ENCODE peak calls at places on chromosomes 5 and 9, in eight cellular contexts. U, W, F, K, G, B, R and X are unnamed samples.

GRCh38 chr5:5521029-5521428 is 98.6 kb downstream of the ICE1 start:
- DNase-seq in B (no peak), G (no peak), U (no peak), F (no peak), R (no peak), W (no peak), K (no peak), X (no peak)

GRCh38 chr5:143036146-143036927 is 266.2 kb downstream of the ARHGAP26 start:
- DNase-seq in B (no peak), U (no peak), K (no peak), W (no peak), F (no peak), G (no peak), R (no peak), X (no peak)

GRCh38 chr5:107263387-107264003 is 407.2 kb downstream of the EFNA5 start:
- DNase-seq in F (no peak), R (no peak), B (no peak), G (no peak), W (no peak), K (no peak), U (no peak), X (no peak)

GRCh38 chr5:75509956-75510355 is 1.5 kb downstream of the CERT1 start:
- DNase-seq in U (peak; percentile 43), B (no peak), W (peak; percentile 70), F (no peak), G (no peak), K (no peak), R (no peak), X (peak; percentile 9)

GRCh38 chr5:32489791-32490581 is 45.4 kb upstream of the ZFR start:
- DNase-seq in B (peak; percentile 76), W (peak; percentile 89), K (peak; percentile 67), F (peak; percentile 59), U (peak; percentile 91), G (peak; percentile 87), R (peak; percentile 67), X (peak; percentile 71)

GRCh38 chr9:33287087-33287490 is 3.2 kb upstream of the NFX1 start:
- DNase-seq in F (peak; percentile 29), R (peak; percentile 29), B (no peak), K (no peak), U (peak; percentile 81), G (no peak), W (peak; percentile 79), X (peak; percentile 81)

GRCh38 chr9:78428640-78429039 is 131.7 kb downstream of the PSAT1 start:
- DNase-seq in W (no peak), K (no peak), R (no peak), U (no peak), F (no peak), G (no peak), B (no peak), X (peak; percentile 6)

GRCh38 chr9:138076650-138077009 is 199.0 kb downstream of the CACNA1B start:
- DNase-seq in K (no peak), B (no peak), G (no peak), R (no peak), W (no peak), F (no peak), U (no peak), X (no peak)

GRCh38 chr5:80408976-80409926 is 1.4 kb downstream of the ZFYVE16 start:
- DNase-seq in G (no peak), R (no peak), U (no peak), F (no peak), K (no peak), W (peak; percentile 29), B (no peak), X (no peak)

DNA sequence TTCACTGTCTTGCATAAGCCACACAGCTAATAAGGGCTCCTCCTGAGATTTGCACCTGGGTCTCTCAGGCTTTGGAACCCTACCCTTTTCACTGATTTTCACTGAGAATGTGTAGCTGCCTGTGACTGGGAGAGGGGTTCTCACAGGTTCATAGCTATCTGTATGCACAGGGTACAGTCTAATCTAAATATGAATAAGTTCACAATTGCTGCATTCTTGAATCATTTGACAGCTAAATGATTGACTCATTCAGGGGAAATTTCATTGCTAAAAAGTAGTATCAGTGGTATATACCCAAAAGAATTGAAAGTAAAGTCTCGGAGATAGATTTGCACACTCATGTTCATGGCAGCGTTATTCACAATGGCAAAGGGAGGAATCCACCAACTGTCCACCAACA is 140.7 kb downstream of the BOD1 start:
- DNase-seq in W (no peak), B (no peak), U (no peak), R (no peak), G (no peak), K (no peak), F (no peak), X (no peak)
- H3K27ac ChIP-seq in W (no peak overlapping the region), B (no peak overlapping the region), U (no peak overlapping the region), R (no peak overlapping the region), G (no peak overlapping the region), K (no peak overlapping the region), F (no peak overlapping the region), X (no peak overlapping the region)

GRCh38 chr5:140018517-140018916 is 24.6 kb downstream of the NRG2 start:
- DNase-seq in F (no peak), G (no peak), U (no peak), W (no peak), R (no peak), B (no peak), K (no peak), X (no peak)
- H3K4me1 ChIP-seq in F (no peaks in the 10 kb centered on the region), G (peaks cover 77% of the 10 kb centered on the region), U (peaks cover 6% of the 10 kb centered on the region), W (peaks cover 30% of the 10 kb centered on the region), R (peaks cover 22% of the 10 kb centered on the region), B (peaks cover 31% of the 10 kb centered on the region), K (no peaks in the 10 kb centered on the region), X (no peaks in the 10 kb centered on the region)

GRCh38 chr5:122073864-122074263 is 4.2 kb downstream of the LOX start:
- DNase-seq in K (no peak), R (no peak), U (no peak), W (no peak), F (no peak), G (no peak), B (no peak), X (no peak)

GRCh38 chr5:122076023-122076422 is 2.0 kb downstream of the LOX start:
- DNase-seq in G (no peak), B (no peak), U (no peak), K (no peak), F (no peak), W (peak; percentile 77), R (no peak), X (no peak)

GRCh38 chr5:122076669-122077450 is 1.2 kb downstream of the LOX start:
- DNase-seq in B (peak; percentile 85), G (peak; percentile 81), K (peak; percentile 67), F (no peak), W (peak; percentile 86), R (peak; percentile 71), U (peak; percentile 91), X (peak; percentile 44)

GRCh38 chr5:122078116-122078865 is at the start of gene LOX:
- DNase-seq in K (peak; percentile 49), R (peak; percentile 47), G (peak; percentile 87), F (no peak), W (peak; percentile 99), U (peak; percentile 87), B (peak; percentile 92), X (peak; percentile 19)

DNA sequence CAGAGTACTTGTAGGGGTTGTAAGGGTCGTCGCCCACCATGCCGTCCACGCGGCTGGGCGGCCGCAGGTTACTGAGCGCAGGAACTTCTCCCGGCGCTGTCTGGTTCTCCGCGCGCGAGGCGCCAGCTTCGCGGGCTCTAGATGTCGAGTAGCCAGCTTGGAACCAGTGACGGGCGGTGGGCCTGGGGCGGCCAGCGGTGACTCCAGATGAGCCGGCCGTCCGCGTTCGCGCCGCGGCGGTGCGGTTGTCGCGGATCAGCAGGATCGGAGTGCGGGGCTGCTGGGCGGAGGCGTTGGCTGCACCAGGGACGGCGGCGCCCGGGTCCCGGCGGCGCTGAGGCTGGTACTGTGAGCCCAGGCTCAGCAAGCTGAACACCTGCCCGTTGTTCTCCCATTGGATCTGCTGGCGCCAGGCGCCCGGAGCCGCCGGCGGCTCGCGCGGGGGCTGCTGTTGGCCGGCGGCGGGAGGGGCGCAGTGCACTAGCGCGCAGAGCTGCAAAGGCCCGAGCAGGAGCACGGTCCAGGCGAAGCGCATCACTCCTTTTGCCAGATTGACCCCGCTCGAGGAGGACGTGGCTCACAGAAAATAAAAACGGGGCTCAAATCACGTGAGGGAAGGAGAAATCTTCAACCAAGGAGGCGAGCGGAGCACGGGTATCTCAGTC is 476 bp downstream of the LOX start:
- DNase-seq in G (peak; percentile 54), K (peak; percentile 39), W (peak; percentile 60), R (peak; percentile 24), F (no peak), U (peak; percentile 46), B (peak; percentile 59), X (peak; percentile 6)
- H3K4me3 ChIP-seq in G (peak overlapping the region; percentile 72), K (peak overlapping the region; percentile 82), W (peak overlapping the region; percentile 42), R (peak overlapping the region; percentile 89), F (no peak overlapping the region), U (peak overlapping the region; percentile 67), B (peak overlapping the region; percentile 58), X (peak overlapping the region; percentile 39)

DNA sequence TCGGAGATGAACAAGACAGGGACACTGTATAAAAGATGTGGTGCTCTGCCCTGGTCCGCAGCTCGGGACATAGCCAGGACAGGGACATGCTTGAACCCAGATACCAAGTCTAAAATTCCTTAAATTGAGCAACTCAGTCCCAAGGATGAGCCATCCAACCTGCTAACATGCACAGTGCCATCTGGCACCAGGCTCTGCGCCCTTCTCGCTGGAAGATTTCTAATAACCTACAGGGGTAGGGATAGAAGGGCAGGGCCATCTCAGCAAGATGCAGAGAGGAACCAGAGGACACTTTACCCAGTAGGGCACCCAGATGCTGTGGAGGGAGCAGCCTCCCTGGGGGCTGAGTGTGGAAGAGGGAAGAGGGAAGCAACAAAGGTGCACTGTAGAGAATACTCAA is 60.1 kb downstream of the SEMA4D start:
- DNase-seq in B (no peak), U (no peak), F (no peak), K (no peak), R (no peak), G (peak; percentile 18), W (no peak), X (no peak)
- H3K27ac ChIP-seq in B (no peak overlapping the region), U (no peak overlapping the region), F (peak overlapping the region; percentile 19), K (no peak overlapping the region), R (no peak overlapping the region), G (no peak overlapping the region), W (no peak overlapping the region), X (peak overlapping the region; percentile 16)

GRCh38 chr9:128887049-128887448 is 5.1 kb downstream of the LRRC8A start:
- DNase-seq in K (no peak), B (no peak), W (no peak), U (no peak), G (no peak), F (no peak), R (no peak), X (no peak)
- H3K4me1 ChIP-seq in K (peaks cover 9% of the 10 kb centered on the region), B (peaks cover 78% of the 10 kb centered on the region), W (peaks cover 9% of the 10 kb centered on the region), U (peaks cover 2% of the 10 kb centered on the region), G (peaks cover 19% of the 10 kb centered on the region), F (peaks cover 36% of the 10 kb centered on the region), R (peaks cover 21% of the 10 kb centered on the region), X (peaks cover 3% of the 10 kb centered on the region)

GRCh38 chr9:135888126-135888765 is 19.1 kb downstream of the CAMSAP1 start:
- DNase-seq in K (no peak), G (no peak), B (no peak), W (no peak), F (no peak), U (no peak), R (no peak), X (no peak)

GRCh38 chr9:135887585-135888050 is 19.7 kb downstream of the CAMSAP1 start:
- DNase-seq in R (no peak), F (peak; percentile 51), W (no peak), B (no peak), K (no peak), U (no peak), G (no peak), X (no peak)

GRCh38 chr9:135886147-135886981 is 21.0 kb downstream of the CAMSAP1 start:
- DNase-seq in W (no peak), G (no peak), K (no peak), F (no peak), R (no peak), U (no peak), B (no peak), X (no peak)

GRCh38 chr9:135885100-135885853 is 22.1 kb downstream of the CAMSAP1 start:
- DNase-seq in F (no peak), G (no peak), W (no peak), B (no peak), R (no peak), U (no peak), K (no peak), X (no peak)

GRCh38 chr9:135887021-135887507 is 20.3 kb downstream of the CAMSAP1 start:
- DNase-seq in R (no peak), W (no peak), F (no peak), K (no peak), B (no peak), G (peak; percentile 93), U (no peak), X (no peak)
- H3K4me3 ChIP-seq in R (no peak overlapping the region), W (no peak overlapping the region), F (peak overlapping the region; percentile 50), K (no peak overlapping the region), B (no peak overlapping the region), G (no peak overlapping the region), U (no peak overlapping the region), X (no peak overlapping the region)